ENCODE peak calls at places on chromosome 18, in four cellular contexts. D is fibroblast of the aortic adventitia; Z is stimulated activated CD4-positive, alpha-beta T cell treated with anti-CD3 and anti-CD28 coated beads, TNF-alpha, amount 100 ng/mL, for 1 hour; H is fibroblast of lung. R is an unnamed sample.

GRCh38 chr18:24136967-24137373 is 1.9 kb upstream of the CABYR start:
- DNase-seq in D (no peak), H (peak; percentile 44), Z (no peak), R (no peak)

GRCh38 chr18:50285631-50286321 is 1.7 kb downstream of the CXXC1 start:
- DNase-seq in D (no peak), H (no peak), Z (no peak), R (no peak)

GRCh38 chr18:49612515-49613033 is 50.7 kb downstream of the LIPG start:
- DNase-seq in D (no peak), H (no peak), Z (no peak), R (peak; percentile 27)

GRCh38 chr18:62967089-62967488 is 251.7 kb downstream of the PHLPP1 start:
- DNase-seq in Z (no peak), D (no peak), H (no peak), R (no peak)

GRCh38 chr18:21257383-21257782 is 15.4 kb downstream of the GREB1L start:
- DNase-seq in Z (no peak), D (no peak), H (peak; percentile 83), R (no peak)

GRCh38 chr18:79523221-79523737 is 127.5 kb downstream of the NFATC1 start:
- DNase-seq in H (no peak), D (no peak), Z (peak; percentile 37), R (no peak)

GRCh38 chr18:46152808-46153617 is 48.8 kb downstream of the HAUS1 start:
- DNase-seq in Z (no peak), H (no peak), D (no peak), R (no peak)

GRCh38 chr18:35616664-35617423 is 35.3 kb downstream of the GALNT1 start:
- DNase-seq in D (peak; percentile 37), Z (peak; percentile 26), H (peak; percentile 97), R (peak; percentile 23)

GRCh38 chr18:79941473-79942119 is 9.9 kb downstream of the SLC66A2 start:
- DNase-seq in Z (no peak), D (no peak), H (no peak), R (no peak)

GRCh38 chr18:32274307-32274706 is 84.5 kb downstream of the MEP1B start:
- DNase-seq in Z (no peak), D (no peak), H (no peak), R (no peak)

GRCh38 chr18:7729858-7730257 is 162.7 kb downstream of the PTPRM start:
- DNase-seq in Z (no peak), H (no peak), D (no peak), R (no peak)

GRCh38 chr18:28204154-28204553 is 27.2 kb upstream of the CDH2 start:
- DNase-seq in Z (no peak), H (peak; percentile 94), D (peak; percentile 95), R (no peak)

GRCh38 chr18:67553471-67553870 is 37.0 kb upstream of the DSEL start:
- DNase-seq in D (no peak), Z (no peak), H (peak; percentile 54), R (no peak)